ENCODE peak calls at places on chromosomes 12 and 14, in four cellular contexts. G, D, I and O are unnamed samples.

GRCh38 chr12:12803186-12803585 is 10.0 kb upstream of the DDX47 start:
- DNase-seq in G (peak), D (no peak), I (no peak), O (no peak)

GRCh38 chr12:93090768-93091172 is 161.7 kb upstream of the EEA1 start:
- DNase-seq in G (peak), D (no peak), I (no peak), O (no peak)

GRCh38 chr14:58426819-58427288 is 477 bp downstream of the TIMM9 start:
- DNase-seq in G (peak), D (peak), I (peak), O (peak)

GRCh38 chr12:112900298-112901145 is 6.2 kb upstream of the OAS1 start:
- DNase-seq in G (peak), D (peak), I (peak), O (peak)

GRCh38 chr12:116916714-116917114 is 6.0 kb downstream of the FBXW8 start:
- DNase-seq in G (peak), D (peak), I (no peak), O (no peak)

GRCh38 chr12:1838994-1839365 is 18.6 kb downstream of the LRTM2 start:
- DNase-seq in G (no peak), D (no peak), I (no peak), O (no peak)

GRCh38 chr12:106629797-106630669 is 47.2 kb downstream of the RFX4 start:
- DNase-seq in G (no peak), D (no peak), I (no peak), O (no peak)

GRCh38 chr12:12456637-12457036 is 99.8 kb downstream of the BORCS5 start:
- DNase-seq in G (peak), D (no peak), I (no peak), O (no peak)

GRCh38 chr14:40685764-40686163 is 920.9 kb upstream of the LRFN5 start:
- DNase-seq in G (no peak), D (no peak), I (no peak), O (no peak)

GRCh38 chr12:100229876-100230275 is 29.3 kb downstream of the ACTR6 start:
- DNase-seq in G (no peak), D (peak), I (no peak), O (no peak)

GRCh38 chr14:79581912-79582576 is 629.3 kb downstream of the DIO2 start:
- DNase-seq in G (peak), D (peak), I (no peak), O (no peak)

GRCh38 chr14:39372656-39373055 is 59.6 kb downstream of the FBXO33 start:
- DNase-seq in G (peak), D (no peak), I (no peak), O (no peak)

GRCh38 chr12:54016478-54016964 is 7.7 kb downstream of the HOXC8 start:
- DNase-seq in G (peak), D (no peak), I (no peak), O (no peak)

GRCh38 chr12:6952121-6952859 is 1.1 kb downstream of the PTPN6 start:
- DNase-seq in G (no peak), D (no peak), I (no peak), O (no peak)

GRCh38 chr12:6187948-6188793 is 12.0 kb upstream of the CD9 start:
- DNase-seq in G (no peak), D (no peak), I (no peak), O (no peak)

GRCh38 chr12:19138551-19139344 is 9.2 kb downstream of the PLEKHA5 start:
- DNase-seq in G (peak), D (peak), I (no peak), O (no peak)
- H4K5ac ChIP-seq in G (no peak), D (no peak), I (no peak), O (no peak)

GRCh38 chr14:36132826-36133225 is 43.7 kb downstream of the PTCSC3 start:
- DNase-seq in G (no peak), D (no peak), I (no peak), O (no peak)
- H3K56ac ChIP-seq in G (no peak), D (no peak), I (no peak), O (no peak)

DNA sequence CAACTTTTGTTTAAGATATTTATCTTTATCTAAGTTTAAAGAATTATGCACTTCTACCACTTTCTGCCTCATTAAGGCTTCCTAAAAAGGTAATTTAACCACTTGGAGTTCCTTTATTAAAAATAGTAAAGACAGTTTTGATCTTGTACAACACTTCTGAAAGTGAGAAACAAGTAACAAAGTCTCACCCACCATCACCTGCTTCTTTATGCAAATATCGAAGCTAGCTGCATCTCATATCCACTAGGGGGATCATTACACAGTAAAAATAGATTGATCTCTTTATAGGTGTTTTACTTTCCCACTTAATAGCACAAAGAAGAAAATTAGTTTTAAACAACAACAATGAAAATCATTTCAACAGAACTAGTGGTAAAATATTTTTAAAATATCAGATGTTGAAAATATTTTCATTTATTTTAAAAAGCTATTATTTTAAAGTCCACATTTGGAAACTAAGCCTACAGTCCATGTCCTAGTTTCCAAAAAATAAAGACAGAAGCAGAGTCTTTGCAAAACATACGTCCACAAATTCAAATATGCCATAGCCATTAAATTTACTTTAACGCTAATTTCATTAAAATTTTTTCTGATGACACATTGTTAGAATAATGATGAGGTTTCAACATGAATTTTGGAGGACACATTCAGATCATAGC is 160.0 kb upstream of the SOX5 start:
- DNase-seq in G (peak), D (peak), I (no peak), O (no peak)
- H4K5ac ChIP-seq in G (no peak), D (no peak), I (no peak), O (no peak)

GRCh38 chr12:57708296-57708695 is 14.4 kb downstream of the OS9 start:
- DNase-seq in G (no peak), D (no peak), I (no peak), O (no peak)

GRCh38 chr12:57713209-57713608 is 19.3 kb downstream of the OS9 start:
- DNase-seq in G (no peak), D (no peak), I (no peak), O (no peak)

GRCh38 chr12:57716305-57716704 is 22.2 kb downstream of the AGAP2 start:
- DNase-seq in G (no peak), D (no peak), I (no peak), O (no peak)

GRCh38 chr12:57715786-57716185 is 21.9 kb downstream of the OS9 start:
- DNase-seq in G (no peak), D (no peak), I (no peak), O (no peak)

DNA sequence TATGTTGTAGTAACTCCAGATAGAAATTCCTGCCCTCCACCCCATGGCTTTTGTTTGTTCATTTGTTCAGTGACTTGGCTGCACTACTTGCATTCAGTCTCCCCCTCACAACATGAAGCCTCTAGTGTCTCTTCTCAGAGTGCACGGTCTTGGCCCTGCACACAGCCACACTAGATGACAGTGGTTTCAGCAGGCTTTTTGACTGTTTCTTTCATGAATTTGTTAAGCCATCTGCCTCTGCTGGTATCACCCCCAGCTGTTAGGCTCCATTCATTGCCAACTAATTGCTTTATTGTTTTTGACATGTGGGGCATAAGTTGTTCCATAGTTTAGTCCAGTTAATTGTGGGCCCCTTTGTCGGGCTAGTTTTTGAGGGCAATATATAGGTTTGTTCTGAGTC is 18.7 kb downstream of the OS9 start:
- DNase-seq in G (no peak), D (no peak), I (no peak), O (no peak)
- H3K56ac ChIP-seq in G (no peak), D (no peak), I (no peak), O (no peak)

DNA sequence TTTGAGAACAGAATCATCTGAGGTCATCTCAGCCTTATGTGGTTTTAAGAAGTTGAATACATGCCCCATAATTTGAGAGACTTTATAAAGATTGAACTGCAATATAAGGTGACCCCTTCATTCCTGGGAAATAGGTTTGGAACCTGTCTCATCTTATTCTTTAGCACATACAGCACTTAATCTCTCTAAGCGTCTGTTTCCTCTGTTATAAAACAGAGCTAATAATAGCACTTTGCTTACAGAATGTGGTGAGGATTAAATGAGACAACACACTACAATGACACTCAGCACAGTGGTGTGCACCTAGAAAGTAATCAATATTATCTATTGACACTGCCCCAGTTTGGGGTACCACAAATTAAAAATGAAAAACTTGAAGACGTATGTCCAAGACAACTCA is 102.1 kb downstream of the DUSP6 start:
- DNase-seq in G (no peak), D (no peak), I (no peak), O (no peak)
- H4K5ac ChIP-seq in G (no peak), D (no peak), I (no peak), O (no peak)

DNA sequence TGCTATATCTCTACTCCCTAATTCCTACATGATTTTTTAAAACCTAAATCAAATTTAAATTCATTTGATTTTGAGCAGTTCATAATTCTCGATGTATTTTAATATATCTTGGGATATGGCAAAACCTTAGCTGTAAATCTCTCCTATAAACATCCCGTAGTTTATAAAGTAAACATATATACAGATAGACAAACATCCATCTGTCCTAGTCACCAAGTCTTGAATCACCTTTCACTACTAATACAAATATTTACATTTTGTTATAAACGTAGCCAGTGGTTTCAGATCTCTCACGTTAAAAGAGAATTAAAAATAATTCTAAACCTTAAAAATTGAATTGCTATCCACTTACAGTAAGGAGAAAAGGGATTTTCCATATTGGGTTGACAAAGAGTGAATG is 107.0 kb downstream of the TSHR start:
- DNase-seq in G (no peak), D (no peak), I (no peak), O (no peak)
- H3K56ac ChIP-seq in G (no peak), D (no peak), I (no peak), O (no peak)

DNA sequence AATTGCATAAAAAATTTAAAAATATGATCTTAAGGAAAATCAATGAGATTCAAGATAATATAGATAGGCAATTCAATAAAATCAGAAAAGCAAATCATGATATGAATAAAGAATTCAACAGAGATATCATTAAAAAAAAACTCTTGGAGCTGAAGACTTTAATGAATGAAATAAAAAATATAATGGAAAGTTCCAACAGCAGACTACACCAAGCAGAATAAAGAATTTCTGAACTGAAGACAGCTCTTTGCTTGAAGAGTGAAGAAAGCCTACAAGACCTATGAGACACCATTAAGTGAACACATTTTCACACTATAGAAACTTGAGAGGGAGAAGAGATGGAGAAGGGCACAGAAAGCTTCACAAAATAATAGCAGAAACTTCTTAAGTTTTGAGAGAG is 45.9 kb downstream of the PLBD1 start:
- DNase-seq in G (no peak), D (no peak), I (no peak), O (no peak)
- H4K5ac ChIP-seq in G (no peak), D (no peak), I (no peak), O (no peak)

DNA sequence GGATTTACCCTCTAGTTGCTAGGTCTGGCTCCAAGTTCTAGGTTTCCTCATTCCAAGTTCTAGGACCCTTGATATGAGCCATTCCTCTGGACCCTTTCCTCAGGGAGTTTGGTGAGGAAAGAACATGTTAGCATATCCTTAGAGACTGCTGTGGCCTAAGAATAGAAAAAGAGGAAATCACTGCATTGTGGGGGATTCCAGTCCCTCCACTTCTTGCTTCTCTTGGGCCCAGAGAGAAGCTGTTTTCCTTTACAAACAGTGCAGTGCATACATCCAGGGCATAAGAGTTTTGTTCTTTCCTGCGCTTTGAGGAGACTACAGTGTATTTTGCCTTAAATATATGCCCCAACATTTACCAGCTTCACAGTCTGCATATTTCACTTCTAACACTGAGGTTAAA is 59.0 kb downstream of the LLPH start:
- DNase-seq in G (no peak), D (no peak), I (no peak), O (no peak)
- H3K56ac ChIP-seq in G (no peak), D (no peak), I (no peak), O (no peak)

GRCh38 chr14:20195911-20196310 is 5.2 kb downstream of the OR11G2 start:
- DNase-seq in G (no peak), D (no peak), I (no peak), O (no peak)
- H4K5ac ChIP-seq in G (no peak), D (no peak), I (no peak), O (no peak)